ENCODE peak calls at places on chromosomes 16 and 17, in four cellular contexts. B is K562, F is SK-N-SH, R is GM12878. Y is an unnamed sample.

GRCh38 chr17:38587193-38587592 is 18.6 kb downstream of the SRCIN1 start:
- DNase-seq in B (no peak), F (no peak), R (no peak), Y (no peak)

GRCh38 chr17:72997559-72997958 is 94.9 kb downstream of the SLC39A11 start:
- DNase-seq in B (no peak), F (no peak), R (no peak), Y (no peak)

GRCh38 chr16:89921699-89922476 is 1.3 kb upstream of the TUBB3 start:
- DNase-seq in B (peak), F (peak), R (no peak), Y (peak)

GRCh38 chr16:21169249-21169981 is 10.9 kb downstream of the LDAF1 start:
- DNase-seq in B (peak), F (no peak), R (no peak), Y (no peak)

GRCh38 chr17:35006961-35007360 is 26.6 kb downstream of the LIG3 start:
- DNase-seq in B (no peak), F (no peak), R (no peak), Y (no peak)

GRCh38 chr17:45149669-45150603 is 1.7 kb downstream of the HEXIM1 start:
- DNase-seq in B (peak), F (peak), R (no peak), Y (peak)

GRCh38 chr17:21300601-21301571 is 16.4 kb downstream of the MAP2K3 start:
- DNase-seq in B (no peak), F (no peak), R (no peak), Y (no peak)

GRCh38 chr17:72030067-72030899 is 90.5 kb upstream of the SOX9 start:
- DNase-seq in B (no peak), F (no peak), R (peak), Y (peak)

GRCh38 chr16:79093554-79093967 is 507.0 kb downstream of the MAF start:
- DNase-seq in B (no peak), F (no peak), R (no peak), Y (no peak)

GRCh38 chr16:79090966-79091365 is 509.6 kb downstream of the MAF start:
- DNase-seq in B (no peak), F (no peak), R (no peak), Y (no peak)

GRCh38 chr16:79088971-79089370 is 511.6 kb downstream of the MAF start:
- DNase-seq in B (no peak), F (no peak), R (no peak), Y (no peak)

GRCh38 chr16:79092846-79093245 is 507.7 kb downstream of the MAF start:
- DNase-seq in B (no peak), F (no peak), R (no peak), Y (no peak)

GRCh38 chr16:79089735-79090284 is 510.7 kb downstream of the MAF start:
- DNase-seq in B (no peak), F (no peak), R (peak), Y (no peak)
- TF ChIP-seq USF1 in B (no peak), F (no peak), R (no peak), Y (no peak)

GRCh38 chr17:55726440-55726839 is 3.8 kb upstream of the TMEM100 start:
- DNase-seq in B (no peak), F (peak), R (no peak), Y (no peak)

GRCh38 chr17:55720917-55721836 is 1.5 kb downstream of the TMEM100 start:
- DNase-seq in B (no peak), F (no peak), R (no peak), Y (no peak)

GRCh38 chr17:55722016-55722706 is 503 bp downstream of the TMEM100 start:
- DNase-seq in B (no peak), F (no peak), R (no peak), Y (no peak)

GRCh38 chr17:55723488-55723848 is 804 bp upstream of the TMEM100 start:
- DNase-seq in B (no peak), F (no peak), R (no peak), Y (no peak)

GRCh38 chr17:55722742-55723487 is at the start of gene TMEM100:
- DNase-seq in B (peak), F (peak), R (no peak), Y (no peak)
- TF ChIP-seq USF1 in B (no peak), F (no peak), R (no peak), Y (no peak)

DNA sequence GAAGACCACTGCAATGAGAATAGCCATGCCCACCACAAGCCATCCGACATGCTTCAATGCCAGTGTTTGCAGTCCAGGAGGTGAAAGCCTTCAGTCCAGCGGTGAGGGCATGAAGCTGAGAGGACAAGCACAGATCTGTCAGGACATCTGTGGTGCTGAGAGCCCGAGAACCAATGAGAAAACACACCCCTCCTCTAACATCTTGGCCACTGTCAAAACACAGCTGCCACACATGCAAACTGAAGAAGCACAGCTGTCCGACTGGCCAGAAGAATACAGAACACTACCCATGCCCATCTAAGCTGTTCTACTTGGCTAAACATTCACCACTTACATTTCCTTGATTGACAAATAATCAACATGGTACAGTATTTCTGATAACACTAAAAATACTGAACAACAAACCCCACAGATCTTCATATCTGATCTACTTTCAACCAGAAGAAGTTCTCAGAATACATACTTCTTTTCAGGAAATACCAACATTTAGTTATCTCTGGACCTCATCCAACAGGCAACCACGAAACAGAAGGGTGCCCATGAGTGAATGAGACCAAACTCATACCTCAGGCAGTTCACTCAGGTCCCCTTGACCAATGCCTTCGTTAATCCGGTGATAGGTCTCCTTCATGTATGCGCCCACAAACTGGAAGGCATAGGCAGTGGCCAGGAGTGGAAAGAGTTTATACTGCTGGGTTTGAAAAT is 10.2 kb upstream of the FBF1 start:
- DNase-seq in B (peak), F (no peak), R (no peak), Y (no peak)
- TF ChIP-seq USF1 in B (no peak), F (no peak), R (no peak), Y (no peak)

GRCh38 chr17:28475151-28475900 is 1.9 kb downstream of the SLC13A2 start:
- DNase-seq in B (no peak), F (no peak), R (no peak), Y (no peak)
- TF ChIP-seq USF1 in B (no peak), F (no peak), R (no peak), Y (no peak)

GRCh38 chr16:81879625-81880024 is 100.5 kb downstream of the PLCG2 start:
- DNase-seq in B (peak), F (no peak), R (no peak), Y (peak)
- TF ChIP-seq USF1 in B (no peak), F (no peak), R (no peak), Y (no peak)

DNA sequence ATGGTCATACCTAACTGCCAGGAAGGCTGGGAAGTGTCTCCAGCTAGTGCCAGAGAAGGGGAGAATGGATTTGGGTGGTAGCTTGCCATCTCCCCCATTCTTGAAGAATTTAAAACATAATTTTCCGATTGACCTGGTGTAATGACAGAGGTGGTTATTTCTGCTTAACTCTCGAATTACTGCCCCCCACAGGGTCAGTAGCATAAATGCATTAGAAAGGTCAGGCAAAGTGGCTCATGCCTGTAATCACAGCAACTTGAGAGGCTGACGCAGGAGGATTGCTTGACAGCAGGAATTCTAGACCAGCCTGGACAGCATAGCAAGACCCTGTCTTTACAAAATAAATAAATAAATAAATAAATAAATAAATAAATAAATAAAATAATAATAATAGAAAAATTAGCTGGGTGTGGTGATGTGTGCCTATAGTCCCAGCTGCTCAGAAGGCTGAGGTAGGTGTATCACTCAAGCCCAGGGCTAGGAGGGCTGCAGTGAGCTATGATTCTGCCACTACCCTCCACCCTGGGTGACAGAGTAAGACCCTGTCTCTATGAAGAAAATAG is 27.5 kb downstream of the TMC7 start:
- DNase-seq in B (no peak), F (no peak), R (no peak), Y (no peak)
- TF ChIP-seq USF1 in B (no peak), F (no peak), R (no peak), Y (no peak)

DNA sequence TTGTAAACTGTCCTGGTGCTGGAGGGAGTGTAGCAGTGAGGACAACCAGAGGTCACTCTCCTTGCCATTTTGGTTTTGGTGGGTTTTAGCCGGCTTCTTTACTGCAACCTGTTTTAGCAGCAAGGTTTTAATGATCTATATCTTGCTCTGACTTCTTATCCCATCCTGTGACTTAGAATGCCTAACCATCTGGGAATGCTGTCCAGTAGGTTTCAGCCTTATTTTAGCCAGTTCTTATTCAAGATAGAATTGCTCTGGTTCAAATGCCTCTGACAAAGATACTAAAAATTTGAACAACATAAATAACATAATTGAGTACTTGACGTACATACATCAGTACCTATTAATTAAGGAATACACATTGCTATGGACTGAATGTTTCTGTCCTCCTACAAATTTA is 93.3 kb upstream of the TOM1L1 start:
- DNase-seq in B (no peak), F (no peak), R (no peak), Y (no peak)
- TF ChIP-seq USF1 in B (no peak), F (no peak), R (no peak), Y (no peak)

GRCh38 chr17:58691701-58692238 is at the start of gene TEX14:
- DNase-seq in B (peak), F (no peak), R (no peak), Y (no peak)
- TF ChIP-seq USF1 in B (no peak), F (no peak), R (no peak), Y (no peak)

DNA sequence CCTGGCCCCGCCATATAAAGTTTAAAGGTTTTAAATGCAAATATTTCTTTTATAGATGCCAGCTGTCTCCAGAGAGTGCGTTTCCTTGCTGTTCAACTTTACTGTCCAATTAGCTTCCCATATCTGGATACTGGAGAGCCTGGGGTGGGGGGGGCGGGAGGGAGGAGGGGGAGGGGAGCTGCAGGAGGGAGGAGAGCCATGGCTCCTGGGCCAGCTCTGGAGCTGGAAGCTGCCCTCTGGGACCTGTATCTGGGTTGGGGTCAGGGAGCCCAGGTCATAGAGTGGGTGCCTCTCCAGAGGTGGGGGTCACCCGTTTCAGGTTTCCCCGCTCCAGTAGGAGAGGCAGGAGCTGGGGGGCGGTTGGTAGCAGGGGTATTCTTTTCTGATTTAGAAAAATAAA is 6.2 kb upstream of the GSE1 start:
- DNase-seq in B (no peak), F (peak), R (no peak), Y (no peak)
- TF ChIP-seq USF1 in B (no peak), F (no peak), R (no peak), Y (no peak)

DNA sequence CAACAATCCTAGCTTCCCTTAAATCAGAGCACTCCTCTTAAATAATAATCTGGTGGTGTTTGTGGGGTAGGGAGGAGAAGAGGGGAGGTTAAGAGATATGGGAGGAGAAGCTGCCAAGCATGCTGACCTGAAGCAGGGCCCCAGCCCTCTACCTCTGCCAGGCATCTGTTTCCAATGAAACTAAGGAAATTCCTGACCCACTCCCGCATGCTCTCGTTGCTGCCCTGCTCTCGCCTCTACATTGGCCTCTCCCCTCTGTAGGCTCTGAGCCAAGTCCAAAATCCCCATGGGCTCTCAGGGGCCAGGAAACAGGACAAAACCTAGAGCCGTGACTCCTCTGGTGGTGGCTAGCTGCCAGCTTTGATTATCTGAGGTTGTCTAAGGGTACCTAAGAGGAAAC is 559.5 kb upstream of the CDH11 start:
- DNase-seq in B (no peak), F (no peak), R (no peak), Y (no peak)
- TF ChIP-seq USF1 in B (no peak), F (no peak), R (no peak), Y (no peak)

Y was measured in WTC11.